ENCODE peak calls at places on chromosomes 1 and 21, in nine cellular contexts. B is activated naive CD4-positive, alpha-beta T cell treated with Interleukin-2 at 50 U/mL for 16 hours; L is sciatic nerve; Y is endothelial cell of umbilical vein; F is hepatic stellate cell; E is RCC 7860; U is Kasumi-1; Z is neural progenitor cell; X is NCI-H1105. A is an unnamed sample.

GRCh38 chr1:101371259-101371658 is 134.4 kb downstream of the S1PR1 start:
- DNase-seq in B (no peak), L (no peak), Y (peak; percentile 74), F (peak; percentile 21), E (peak; percentile 59), U (no peak), Z (no peak), X (no peak), A (no peak)

GRCh38 chr21:39116761-39117425 is 66.4 kb downstream of the PSMG1 start:
- DNase-seq in B (no peak), L (no peak), Y (no peak), F (no peak), E (no peak), U (no peak), Z (no peak), X (no peak), A (peak; percentile 7)

GRCh38 chr1:244709491-244710368 is 56.8 kb downstream of the DESI2 start:
- DNase-seq in B (no peak), L (no peak), Y (no peak), F (no peak), E (no peak), U (no peak), Z (no peak), X (no peak), A (no peak)

GRCh38 chr1:234125283-234125682 is 220.8 kb downstream of the SLC35F3 start:
- DNase-seq in B (peak; percentile 40), L (no peak), Y (no peak), F (no peak), E (peak; percentile 14), U (peak; percentile 9), Z (peak; percentile 88), X (no peak), A (no peak)

GRCh38 chr1:11898831-11899467 is 27.3 kb downstream of the KIAA2013 start:
- DNase-seq in B (peak; percentile 17), L (no peak), Y (no peak), F (no peak), E (no peak), U (no peak), Z (peak; percentile 70), X (no peak), A (no peak)

GRCh38 chr1:33152685-33153432 is 29.0 kb downstream of the TRIM62 start:
- DNase-seq in B (no peak), L (peak; percentile 68), Y (no peak), F (peak; percentile 77), E (no peak), U (no peak), Z (peak; percentile 69), X (peak; percentile 49), A (peak; percentile 86)

GRCh38 chr1:214566158-214567104 is 15.0 kb upstream of the PTPN14 start:
- DNase-seq in B (no peak), L (no peak), Y (peak; percentile 67), F (peak; percentile 32), E (peak; percentile 96), U (no peak), Z (no peak), X (no peak), A (peak; percentile 28)

GRCh38 chr1:150537732-150538684 is 11.2 kb upstream of the ADAMTSL4 start:
- DNase-seq in B (no peak), L (no peak), Y (peak; percentile 39), F (peak; percentile 64), E (peak; percentile 84), U (no peak), Z (peak; percentile 39), X (no peak), A (peak; percentile 60)

GRCh38 chr1:51330331-51331201 is at the start of gene TTC39A:
- DNase-seq in B (no peak), L (peak; percentile 33), Y (no peak), F (no peak), E (no peak), U (no peak), Z (peak; percentile 58), X (peak; percentile 20), A (no peak)

GRCh38 chr1:46622341-46622740 is 5.7 kb upstream of the MOB3C start:
- DNase-seq in B (no peak), L (no peak), Y (no peak), F (peak; percentile 46), E (no peak), U (peak; percentile 39), Z (no peak), X (peak; percentile 43), A (no peak)

GRCh38 chr1:54498383-54499096 is 49.5 kb upstream of the ACOT11 start:
- DNase-seq in B (no peak), L (no peak), Y (no peak), F (no peak), E (no peak), U (no peak), Z (peak; percentile 56), X (no peak), A (no peak)

GRCh38 chr1:71638081-71638766 is 557.4 kb upstream of the ZRANB2 start:
- DNase-seq in B (no peak), L (no peak), Y (no peak), F (no peak), E (peak; percentile 5), U (no peak), Z (no peak), X (no peak), A (no peak)

GRCh38 chr1:21955058-21955457 is 17.9 kb upstream of the HSPG2 start:
- DNase-seq in B (no peak), L (no peak), Y (no peak), F (no peak), E (no peak), U (no peak), Z (no peak), X (no peak), A (peak; percentile 71)

A was measured in left cardiac atrium.